ENCODE peak calls at places on chromosome 18, in four cellular contexts. H, R, A and C are unnamed samples.

GRCh38 chr18:22558945-22559385 is 141.2 kb upstream of the CTAGE1 start:
- DNase-seq in H (no peak), R (no peak), A (peak), C (peak)

GRCh38 chr18:45198526-45198925 is 416.8 kb upstream of the SLC14A2 start:
- DNase-seq in H (no peak), R (no peak), A (no peak), C (peak)

GRCh38 chr18:49878567-49878966 is 65.2 kb upstream of the ACAA2 start:
- DNase-seq in H (no peak), R (no peak), A (no peak), C (no peak)

GRCh38 chr18:56505971-56506370 is 132.4 kb downstream of the TXNL1 start:
- DNase-seq in H (no peak), R (no peak), A (no peak), C (no peak)

GRCh38 chr18:63317556-63317946 is 2.0 kb downstream of the BCL2 start:
- DNase-seq in H (no peak), R (no peak), A (no peak), C (no peak)

GRCh38 chr18:50468802-50469201 is 91.1 kb upstream of the MAPK4 start:
- DNase-seq in H (no peak), R (no peak), A (no peak), C (no peak)

GRCh38 chr18:76496200-76496890 is 1.3 kb upstream of the ZNF516 start:
- DNase-seq in H (no peak), R (no peak), A (no peak), C (peak)

GRCh38 chr18:32049393-32050161 is 31.0 kb downstream of the RNF125 start:
- DNase-seq in H (no peak), R (no peak), A (no peak), C (no peak)

GRCh38 chr18:7830468-7830867 is 263.4 kb downstream of the PTPRM start:
- DNase-seq in H (no peak), R (no peak), A (no peak), C (no peak)

GRCh38 chr18:37304012-37304680 is 261.5 kb downstream of the CELF4 start:
- DNase-seq in H (no peak), R (no peak), A (no peak), C (no peak)

GRCh38 chr18:49135871-49136270 is 185.1 kb upstream of the SMAD7 start:
- DNase-seq in H (no peak), R (no peak), A (no peak), C (peak)

GRCh38 chr18:5029622-5030021 is 167.4 kb downstream of the AKAIN1 start:
- DNase-seq in H (no peak), R (no peak), A (no peak), C (no peak)

GRCh38 chr18:46324556-46324955 is 220.4 kb downstream of the HAUS1 start:
- DNase-seq in H (peak), R (peak), A (no peak), C (peak)

GRCh38 chr18:28115149-28115550 is 61.8 kb downstream of the CDH2 start:
- DNase-seq in H (peak), R (no peak), A (no peak), C (peak)
- TF ChIP-seq CTCF in H (no peak), R (no peak), A (no peak), C (no peak)

GRCh38 chr18:26655010-26655613 is 106.8 kb upstream of the KCTD1 start:
- DNase-seq in H (no peak), R (no peak), A (no peak), C (peak)
- H3K4me3 ChIP-seq in H (peak), R (peak), A (peak), C (no peak)

GRCh38 chr18:26656944-26657536 is 108.7 kb upstream of the KCTD1 start:
- DNase-seq in H (no peak), R (no peak), A (peak), C (peak)
- TF ChIP-seq CTCF in H (peak), R (peak), A (peak), C (peak)

GRCh38 chr18:61605376-61606067 is 272.3 kb downstream of the CDH20 start:
- DNase-seq in H (no peak), R (no peak), A (no peak), C (peak)
- H3K4me3 ChIP-seq in H (no peak), R (peak), A (no peak), C (peak)